ENCODE peak calls at places on chromosomes 12 and 14, in seven cellular contexts. J, I, U, A, X, Z and S are unnamed samples.

GRCh38 chr14:63904724-63905123 is 51.9 kb downstream of the SYNE2 start:
- DNase-seq in Z (no peak), U (no peak), J (no peak), A (no peak), I (no peak), X (no peak), S (no peak)

GRCh38 chr12:68790081-68790951 is 17.7 kb upstream of the MDM2 start:
- DNase-seq in I (no peak), Z (no peak), U (no peak), A (no peak), X (no peak), J (no peak), S (no peak)

GRCh38 chr14:90844321-90844720 is 28.1 kb upstream of the TTC7B start:
- DNase-seq in J (no peak), X (no peak), U (no peak), I (no peak), A (no peak), Z (no peak), S (no peak)

GRCh38 chr14:24597403-24597802 is 12.1 kb downstream of the GZMH start:
- DNase-seq in A (no peak), Z (no peak), U (no peak), I (no peak), J (no peak), X (no peak), S (no peak)

GRCh38 chr12:122021822-122022392 is at the start of gene BCL7A:
- DNase-seq in J (peak), U (peak), A (peak), X (peak), Z (peak), I (peak), S (peak)

GRCh38 chr12:52235822-52236291 is 2.8 kb downstream of the KRT7 start:
- DNase-seq in A (no peak), J (no peak), X (no peak), U (peak), Z (peak), I (no peak), S (no peak)

GRCh38 chr12:104314242-104314614 is 10.7 kb downstream of the EID3 start:
- DNase-seq in X (no peak), I (no peak), A (no peak), U (no peak), J (no peak), Z (no peak), S (no peak)

GRCh38 chr14:99378782-99379214 is 101.9 kb downstream of the SETD3 start:
- DNase-seq in J (no peak), A (no peak), Z (no peak), U (no peak), X (no peak), I (no peak), S (peak)

GRCh38 chr12:1863823-1864222 is 43.5 kb downstream of the LRTM2 start:
- DNase-seq in U (no peak), I (no peak), J (no peak), Z (no peak), A (no peak), X (no peak), S (no peak)

GRCh38 chr14:79320561-79320960 is 890.7 kb downstream of the DIO2 start:
- DNase-seq in Z (no peak), X (no peak), A (no peak), U (no peak), J (no peak), I (no peak), S (no peak)

GRCh38 chr12:112938751-112939150 is 477 bp downstream of the OAS3 start:
- DNase-seq in U (no peak), I (no peak), Z (no peak), A (no peak), J (no peak), X (no peak), S (no peak)

GRCh38 chr12:52175411-52176350 is 16.1 kb downstream of the KRT80 start:
- DNase-seq in Z (no peak), U (no peak), X (no peak), I (no peak), J (no peak), A (no peak), S (no peak)

GRCh38 chr14:53401646-53402045 is 248.5 kb upstream of the DDHD1 start:
- DNase-seq in A (no peak), X (no peak), U (no peak), J (no peak), Z (no peak), I (no peak), S (no peak)

GRCh38 chr14:103198429-103199140 is 75.3 kb downstream of the TNFAIP2 start:
- DNase-seq in I (no peak), U (peak), X (no peak), J (no peak), A (peak), Z (no peak), S (no peak)
- H3K4me3 ChIP-seq in I (no peak), U (no peak), X (no peak), J (no peak), A (no peak), Z (no peak), S (no peak)

DNA sequence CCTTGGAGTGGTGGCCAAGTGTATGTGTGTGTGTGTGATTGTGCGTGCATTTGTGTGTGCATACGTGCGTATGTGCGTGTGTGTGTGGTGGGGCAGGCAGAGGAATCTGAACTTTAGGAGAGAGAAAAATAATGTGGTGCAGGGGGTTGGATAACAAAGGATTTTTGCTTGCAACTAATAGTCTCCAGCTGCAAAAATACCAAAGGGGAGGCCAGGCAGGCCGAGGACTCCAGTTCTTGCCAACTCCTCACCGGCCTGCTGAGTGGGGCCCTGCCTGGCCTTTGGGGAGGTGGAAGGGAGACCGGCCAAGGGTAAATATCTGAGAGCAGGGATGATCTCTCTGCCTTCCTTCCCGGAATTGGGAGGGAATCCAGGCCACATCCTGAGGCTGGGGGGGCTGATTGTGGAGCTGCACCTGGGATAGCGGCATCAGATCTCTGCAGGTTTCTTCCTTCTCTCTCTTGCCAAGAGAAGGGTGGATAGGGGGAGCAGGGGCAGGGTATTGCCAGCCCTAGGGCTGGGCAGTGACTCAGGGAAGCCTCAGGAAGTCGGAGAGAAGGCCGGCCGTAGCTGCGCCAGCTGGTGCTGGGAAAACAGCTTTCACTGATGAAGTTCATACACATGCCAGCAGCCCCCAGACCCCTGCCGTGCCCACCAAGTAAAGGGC is 4.5 kb upstream of the LRP1-AS start:
- DNase-seq in A (peak), X (no peak), U (peak), J (peak), Z (no peak), I (no peak), S (no peak)
- H3K4me3 ChIP-seq in A (no peak), X (no peak), U (no peak), J (no peak), Z (no peak), I (no peak), S (no peak)

DNA sequence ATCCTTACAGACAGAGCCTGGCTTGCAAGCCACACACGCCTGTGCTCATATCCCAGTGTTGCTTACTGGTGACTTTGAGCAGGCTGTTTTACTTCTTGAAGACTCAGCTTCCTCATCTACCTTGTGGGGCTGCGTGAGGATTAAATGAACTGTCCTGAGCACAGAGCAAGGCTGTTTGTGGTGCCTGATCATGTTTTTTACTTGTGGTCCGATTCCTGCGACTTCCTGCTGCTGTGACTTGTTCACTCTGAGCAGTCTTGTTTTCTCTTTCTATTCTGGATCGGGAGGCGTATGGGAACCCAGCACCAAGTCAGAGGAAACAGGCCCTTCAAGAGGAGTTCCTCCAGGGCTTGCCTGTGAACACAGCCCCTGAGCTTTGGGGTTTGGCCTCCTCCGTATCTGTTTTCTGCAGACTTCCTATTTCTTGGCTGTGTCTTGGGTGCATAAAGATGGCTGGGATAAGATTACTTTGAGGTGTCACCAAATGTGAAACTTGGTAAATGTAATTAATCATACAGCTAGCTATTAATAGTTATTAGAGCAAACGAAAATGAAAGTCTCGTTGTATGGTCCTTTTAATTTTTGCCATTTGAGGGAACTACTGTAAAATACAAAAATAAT is 251.7 kb downstream of the FOXN3 start:
- DNase-seq in I (no peak), J (no peak), X (no peak), Z (no peak), A (no peak), U (no peak), S (no peak)
- H3K4me3 ChIP-seq in I (no peak), J (peak), X (no peak), Z (peak), A (peak), U (peak), S (no peak)

GRCh38 chr14:76880432-76880831 is 54.2 kb downstream of the LRRC74A start:
- DNase-seq in J (no peak), Z (no peak), I (no peak), X (no peak), A (no peak), U (no peak), S (no peak)

GRCh38 chr14:76882646-76883045 is 56.4 kb downstream of the LRRC74A start:
- DNase-seq in I (no peak), A (no peak), X (no peak), J (peak), U (no peak), Z (no peak), S (no peak)

GRCh38 chr14:76874734-76875133 is 48.5 kb downstream of the LRRC74A start:
- DNase-seq in I (no peak), Z (no peak), X (no peak), U (no peak), A (no peak), J (no peak), S (no peak)

GRCh38 chr14:76876076-76876475 is 49.9 kb downstream of the LRRC74A start:
- DNase-seq in U (no peak), J (peak), X (peak), I (peak), Z (no peak), A (no peak), S (peak)

DNA sequence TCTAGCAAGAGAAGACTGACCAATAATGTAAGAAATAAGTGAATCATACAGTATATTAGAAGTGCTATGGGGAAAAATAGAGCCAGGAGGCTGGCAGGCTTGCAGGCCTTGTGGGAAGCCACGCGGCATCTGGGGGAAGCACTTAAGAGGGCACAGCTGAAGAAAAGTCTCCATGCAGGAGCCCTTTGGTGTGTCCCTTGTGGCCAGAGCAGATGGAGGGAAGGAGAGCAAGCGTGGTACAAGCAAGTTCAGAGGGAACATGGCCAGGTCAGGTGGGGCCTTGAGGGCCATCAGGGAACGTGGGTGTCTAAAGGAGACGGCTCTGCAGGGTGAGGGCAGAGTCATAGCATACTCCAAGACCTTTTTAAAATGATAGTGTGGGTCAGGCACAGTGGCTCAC is 51.7 kb downstream of the LRRC74A start:
- DNase-seq in X (no peak), J (no peak), A (no peak), Z (no peak), I (no peak), U (no peak), S (no peak)
- H3K4me3 ChIP-seq in X (no peak), J (no peak), A (no peak), Z (no peak), I (no peak), U (no peak), S (no peak)

GRCh38 chr12:93085383-93086287 is 156.5 kb upstream of the EEA1 start:
- DNase-seq in U (no peak), A (no peak), J (no peak), Z (no peak), X (no peak), I (no peak), S (no peak)
- H3K4me3 ChIP-seq in U (no peak), A (no peak), J (no peak), Z (no peak), X (no peak), I (no peak), S (no peak)

DNA sequence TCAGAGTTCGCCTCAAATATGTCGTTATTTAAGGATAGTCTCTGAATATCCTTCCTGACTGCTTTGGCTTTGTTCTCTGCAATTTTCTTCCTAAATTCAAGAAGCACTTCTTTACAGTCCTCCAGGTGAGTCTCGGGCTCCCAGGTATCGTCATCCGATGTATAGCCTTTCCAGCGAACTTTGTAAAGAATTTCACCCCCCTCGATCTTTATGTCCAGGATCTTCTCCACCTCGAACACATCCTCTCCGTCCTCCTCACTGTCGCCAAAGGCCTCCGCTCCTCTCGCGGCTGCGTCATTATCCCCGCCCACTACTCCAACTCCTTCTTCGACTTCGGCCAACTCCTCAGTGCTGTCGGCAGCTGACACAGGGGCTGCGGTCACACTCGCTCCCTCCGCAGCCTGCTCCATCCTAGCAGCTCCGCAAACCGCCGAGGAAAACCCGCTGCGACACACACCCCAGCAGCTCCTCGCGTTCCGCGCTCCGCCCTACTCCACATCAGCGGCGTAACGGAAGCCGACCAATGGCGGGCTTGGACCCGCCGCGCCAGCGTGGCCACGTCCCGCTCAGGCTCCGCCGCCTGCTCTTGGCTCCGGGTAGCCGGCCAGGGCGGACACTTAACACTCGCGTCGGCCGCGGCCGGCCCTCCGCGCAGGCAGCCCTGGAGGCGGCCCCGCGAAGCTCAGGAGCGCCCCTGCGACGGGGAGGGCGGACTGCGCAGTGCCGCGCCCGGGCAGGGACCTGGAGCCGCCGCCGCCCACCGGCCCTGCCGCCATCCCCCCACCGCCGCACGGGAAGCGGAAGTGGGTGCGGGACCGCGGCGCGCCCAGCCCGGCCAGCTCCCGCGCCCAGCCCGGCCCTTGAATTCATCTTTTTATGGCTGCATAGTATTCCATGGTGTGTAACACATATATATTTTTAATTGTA is 4.1 kb downstream of the CD163L1 start:
- DNase-seq in J (peak), I (peak), A (peak), U (no peak), X (peak), Z (peak), S (peak)
- H3K4me3 ChIP-seq in J (peak), I (no peak), A (peak), U (peak), X (no peak), Z (peak), S (peak)

DNA sequence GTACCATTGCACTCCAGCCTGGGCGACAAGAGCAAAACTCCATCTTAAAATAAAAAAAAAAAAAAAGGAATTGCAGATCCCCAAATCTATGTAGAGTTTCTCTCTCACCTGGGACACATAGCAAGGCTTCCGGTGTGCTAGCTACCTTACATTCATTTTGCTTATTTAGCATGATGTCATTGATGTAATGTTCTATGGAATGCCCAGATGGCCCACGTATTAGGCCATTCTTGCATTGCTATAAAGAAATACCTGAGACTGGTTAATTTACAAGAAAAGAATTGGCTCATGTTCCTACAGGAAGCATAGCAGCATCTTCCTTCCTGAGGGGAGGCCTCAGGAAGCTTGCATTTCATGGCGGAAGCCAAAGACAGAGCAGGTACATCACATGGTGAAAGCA is 36.9 kb upstream of the A2ML1 start:
- DNase-seq in J (no peak), A (no peak), Z (no peak), I (no peak), X (no peak), U (no peak), S (no peak)
- H3K4me3 ChIP-seq in J (no peak), A (no peak), Z (no peak), I (no peak), X (no peak), U (no peak), S (no peak)

GRCh38 chr14:93938766-93939303 is 11.7 kb downstream of the FAM181A start:
- DNase-seq in U (no peak), A (no peak), J (no peak), X (no peak), Z (no peak), I (no peak), S (no peak)

GRCh38 chr14:93940437-93940836 is 13.3 kb downstream of the FAM181A start:
- DNase-seq in I (no peak), A (no peak), U (no peak), X (no peak), J (no peak), Z (no peak), S (no peak)

GRCh38 chr14:93937519-93937918 is 10.4 kb downstream of the FAM181A start:
- DNase-seq in J (peak), U (no peak), Z (peak), A (peak), I (no peak), X (no peak), S (no peak)

GRCh38 chr14:93941293-93941910 is 14.3 kb downstream of the FAM181A start:
- DNase-seq in A (no peak), Z (no peak), I (no peak), X (no peak), J (no peak), U (no peak), S (no peak)

GRCh38 chr14:93939304-93940229 is 12.4 kb downstream of the FAM181A start:
- DNase-seq in I (peak), U (peak), A (peak), J (peak), X (peak), Z (peak), S (peak)
- H3K4me3 ChIP-seq in I (peak), U (peak), A (no peak), J (peak), X (peak), Z (peak), S (peak)